ENCODE peak calls at places on chromosomes 16 and 17, in five cellular contexts. P is HFF-Myc, E is HFFc6, F is AG04450, J is heart right ventricle. N is an unnamed sample.

GRCh38 chr17:35890774-35891155 is 10.6 kb upstream of the CCL5 start:
- DNase-seq in P (no peak), E (no peak), F (no peak), J (no peak), N (no peak)

GRCh38 chr17:64661731-64661980 is 451 bp downstream of the SMURF2 start:
- DNase-seq in P (no peak), E (no peak), F (no peak), J (peak), N (no peak)

GRCh38 chr17:56146005-56146404 is 7.3 kb upstream of the ANKFN1 start:
- DNase-seq in P (no peak), E (no peak), F (no peak), J (no peak), N (no peak)

GRCh38 chr16:23132921-23133532 is 16.2 kb downstream of the USP31 start:
- DNase-seq in P (no peak), E (no peak), F (no peak), J (peak), N (no peak)

GRCh38 chr17:1898332-1898731 is 68.5 kb downstream of the RPA1 start:
- DNase-seq in P (no peak), E (no peak), F (no peak), J (no peak), N (no peak)

GRCh38 chr17:15782809-15783208 is 50.7 kb downstream of the TBC1D26 start:
- DNase-seq in P (no peak), E (no peak), F (no peak), J (peak), N (no peak)

GRCh38 chr16:84581161-84581560 is 36.7 kb downstream of the COTL1 start:
- DNase-seq in P (no peak), E (no peak), F (no peak), J (no peak), N (no peak)

GRCh38 chr17:36837616-36838272 is 99.5 kb upstream of the LHX1 start:
- DNase-seq in P (no peak), E (no peak), F (no peak), J (no peak), N (no peak)

GRCh38 chr16:2517954-2518605 is 2.1 kb upstream of the AMDHD2 start:
- DNase-seq in P (no peak), E (no peak), F (no peak), J (no peak), N (no peak)

DNA sequence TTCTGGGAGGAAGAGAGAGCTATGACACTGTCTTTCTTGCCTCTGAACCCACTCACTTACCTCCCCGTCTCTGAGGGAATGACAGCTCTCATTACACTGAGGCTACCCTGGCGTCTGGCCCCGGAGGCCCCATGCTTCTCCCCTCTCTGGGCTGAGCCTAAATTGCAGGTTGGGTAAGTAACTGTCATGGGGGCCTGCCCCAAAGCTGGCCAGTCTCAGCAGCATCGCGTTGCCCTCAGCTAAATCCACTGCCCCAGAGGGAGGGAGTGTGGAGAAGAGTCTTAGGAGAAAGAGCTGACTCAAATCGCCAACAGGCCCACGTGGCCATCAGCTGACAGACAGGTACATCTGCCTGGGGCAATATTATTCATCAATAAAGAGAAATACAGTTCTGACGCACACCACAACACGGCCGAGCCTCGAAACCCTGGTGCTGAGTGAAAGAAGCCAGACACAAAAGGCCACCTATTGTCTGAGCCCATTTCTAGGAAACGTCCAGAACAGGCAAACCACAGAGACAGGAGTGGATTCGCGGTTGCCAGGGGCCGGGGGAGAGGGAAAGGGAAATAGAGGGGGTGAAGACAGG is 156.3 kb downstream of the C16orf95 start:
- DNase-seq in P (no peak), E (no peak), F (no peak), J (no peak), N (no peak)
- TF ChIP-seq CTCF in P (no peak), E (no peak), F (no peak), J (no peak), N (no peak)

GRCh38 chr16:19883296-19883951 is 1.2 kb downstream of the GPRC5B start:
- DNase-seq in P (no peak), E (no peak), F (no peak), J (peak), N (peak)

GRCh38 chr16:19885456-19886060 is 910 bp upstream of the GPRC5B start:
- DNase-seq in P (no peak), E (no peak), F (no peak), J (peak), N (no peak)

GRCh38 chr16:19884021-19884485 is 595 bp downstream of the GPRC5B start:
- DNase-seq in P (no peak), E (no peak), F (no peak), J (peak), N (no peak)

GRCh38 chr16:19886061-19886792 is 1.6 kb upstream of the GPRC5B start:
- DNase-seq in P (peak), E (peak), F (peak), J (peak), N (peak)

GRCh38 chr16:19884611-19885455 is at the start of gene GPRC5B:
- DNase-seq in P (no peak), E (no peak), F (no peak), J (peak), N (peak)
- TF ChIP-seq CTCF in P (no peak), E (no peak), F (peak), J (no peak), N (no peak)

GRCh38 chr16:57802635-57803412 is 533 bp upstream of the KIFC3 start:
- DNase-seq in P (no peak), E (no peak), F (no peak), J (no peak), N (no peak)

GRCh38 chr16:57800213-57801097 is 1.8 kb downstream of the KIFC3 start:
- DNase-seq in P (no peak), E (no peak), F (no peak), J (no peak), N (no peak)

GRCh38 chr16:57801098-57801855 is 1.0 kb downstream of the KIFC3 start:
- DNase-seq in P (no peak), E (peak), F (peak), J (no peak), N (no peak)

GRCh38 chr16:57803413-57803990 is 1.2 kb upstream of the KIFC3 start:
- DNase-seq in P (no peak), E (no peak), F (no peak), J (peak), N (no peak)

DNA sequence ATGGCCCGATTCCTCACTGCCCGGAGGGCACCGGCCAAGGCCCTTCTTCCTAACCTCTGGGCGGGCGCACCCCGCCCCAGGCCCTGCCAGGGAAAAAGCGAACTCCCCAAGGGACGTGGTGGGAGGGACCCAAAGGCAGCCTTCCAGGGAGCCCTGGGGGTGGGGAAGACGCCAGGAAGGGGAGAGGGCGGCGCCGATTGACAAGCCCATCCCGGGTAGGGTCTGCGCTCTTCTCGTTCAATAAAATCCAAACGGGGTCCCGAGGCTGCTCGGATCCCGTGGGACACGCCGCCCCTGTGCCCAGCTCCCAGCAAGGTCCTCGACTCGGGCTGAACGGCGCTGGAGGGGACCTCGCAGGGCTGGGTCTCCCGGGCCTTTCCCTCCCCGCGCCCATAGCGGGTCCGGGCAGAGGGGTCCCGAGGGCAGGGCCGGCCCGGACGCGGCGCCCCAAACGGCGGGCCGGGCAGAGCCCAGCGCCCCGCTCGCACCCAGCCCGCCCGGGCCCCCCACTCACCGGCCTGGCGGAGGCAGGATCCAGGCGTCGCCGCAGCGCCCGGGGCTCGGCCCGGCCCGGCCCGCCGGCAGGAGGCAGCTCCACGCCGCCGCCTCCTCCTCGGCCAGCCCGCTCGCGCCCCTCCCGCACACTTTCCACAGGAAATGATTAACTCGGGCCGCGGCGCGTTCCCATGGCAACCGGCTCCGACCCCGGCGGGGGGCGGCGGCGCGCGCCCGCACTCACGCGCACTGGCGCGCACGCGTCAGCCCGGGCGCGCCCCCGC is at the start of gene KIFC3:
- DNase-seq in P (no peak), E (peak), F (no peak), J (peak), N (peak)
- TF ChIP-seq CTCF in P (no peak), E (peak), F (peak), J (no peak), N (no peak)

GRCh38 chr16:87328846-87329245 is 11.7 kb upstream of the C16orf95 start:
- DNase-seq in P (no peak), E (no peak), F (no peak), J (no peak), N (no peak)
- TF ChIP-seq CTCF in P (no peak), E (no peak), F (no peak), J (no peak), N (no peak)

GRCh38 chr17:57531648-57532486 is 213.2 kb downstream of the CCDC182 start:
- DNase-seq in P (no peak), E (no peak), F (no peak), J (no peak), N (no peak)
- TF ChIP-seq CTCF in P (no peak), E (no peak), F (no peak), J (no peak), N (no peak)

DNA sequence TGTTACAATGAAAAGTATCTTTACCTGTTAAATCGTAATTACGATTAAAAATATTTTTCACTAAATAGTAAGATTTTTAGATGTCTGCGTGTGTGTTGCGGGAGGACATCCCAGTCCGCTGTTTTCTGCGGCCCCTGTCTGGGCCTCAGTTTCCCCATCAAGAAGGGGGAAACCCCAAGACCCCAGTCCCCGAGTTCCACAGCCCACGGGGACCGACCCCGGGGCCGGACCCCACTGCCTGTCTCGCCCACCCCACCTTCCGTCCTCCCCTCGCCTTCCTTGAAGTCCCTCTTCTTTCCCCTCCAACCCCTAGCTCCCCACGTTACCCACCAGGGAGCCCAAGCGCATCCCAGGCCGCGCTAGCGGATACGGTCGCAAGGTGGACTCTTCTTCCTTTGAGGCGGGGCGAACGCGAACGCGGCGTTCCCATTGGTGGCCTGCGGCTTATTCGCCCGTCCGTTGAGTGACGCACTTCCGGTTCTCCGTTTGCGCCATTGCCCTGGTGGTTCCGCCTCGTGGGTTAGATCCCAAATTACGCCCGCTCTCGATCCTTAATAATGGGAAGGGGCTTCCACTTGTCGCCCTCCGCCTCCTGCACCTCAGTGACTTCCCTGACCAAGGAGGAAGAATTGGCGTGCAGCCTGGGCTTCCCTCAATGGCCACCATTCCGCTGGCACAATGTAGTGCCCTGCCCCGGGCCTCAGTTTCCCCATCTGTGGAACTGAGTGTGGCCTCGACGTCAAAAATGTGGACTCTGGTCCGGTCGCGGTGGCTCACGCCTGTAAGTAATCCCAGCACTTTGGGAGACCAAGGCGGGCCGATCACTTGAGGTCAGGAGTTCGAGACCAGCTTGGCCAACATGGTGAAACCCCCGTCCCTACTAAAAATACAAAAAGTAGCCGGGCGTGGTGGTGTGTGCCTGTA is at the start of gene NSMCE1:
- DNase-seq in P (peak), E (peak), F (peak), J (peak), N (peak)
- TF ChIP-seq CTCF in P (no peak), E (peak), F (peak), J (peak), N (no peak)